ENCODE peak calls at places on chromosomes 6 and 20, in six cellular contexts. L is neural progenitor cell; E is heart right ventricle; P is mesendoderm; C is GM23338; A is CD8-positive, alpha-beta T cell. T is an unnamed sample.

GRCh38 chr6:45495404-45496084 is 117.8 kb upstream of the SUPT3H start:
- DNase-seq in P (peak; percentile 23), L (no peak), C (no peak), E (no peak), A (peak; percentile 44), T (no peak)

GRCh38 chr6:14397518-14397901 is 279.9 kb downstream of the CD83 start:
- DNase-seq in C (no peak), L (no peak), E (no peak), P (no peak), A (no peak), T (no peak)

GRCh38 chr6:118893095-118893881 is 664 bp upstream of the ASF1A start:
- DNase-seq in A (peak; percentile 73), L (no peak), C (peak; percentile 74), P (peak; percentile 86), E (peak; percentile 23), T (no peak)

GRCh38 chr6:3208775-3209113 is 18.7 kb downstream of the TUBB2B start:
- DNase-seq in P (no peak), E (no peak), C (no peak), L (no peak), A (no peak), T (no peak)

GRCh38 chr6:76972463-76972862 is 490.8 kb downstream of the HTR1B start:
- DNase-seq in C (no peak), A (no peak), E (no peak), L (no peak), P (peak; percentile 61), T (no peak)

GRCh38 chr6:34514593-34515472 is 41.3 kb downstream of the SPDEF start:
- DNase-seq in E (peak; percentile 38), A (no peak), L (peak; percentile 92), C (peak; percentile 84), P (peak; percentile 84), T (peak; percentile 99)

GRCh38 chr6:35585688-35586087 is 73.0 kb upstream of the TULP1 start:
- DNase-seq in E (no peak), C (no peak), L (no peak), P (no peak), A (no peak), T (no peak)

GRCh38 chr6:105094133-105094640 is 85.6 kb downstream of the POPDC3 start:
- DNase-seq in A (no peak), E (no peak), C (no peak), P (no peak), L (no peak), T (no peak)

GRCh38 chr6:44696686-44697085 is 309.2 kb downstream of the CDC5L start:
- DNase-seq in P (peak; percentile 21), C (no peak), E (no peak), L (no peak), A (no peak), T (no peak)

GRCh38 chr20:328596-329324 is 3.4 kb downstream of the SOX12 start:
- DNase-seq in P (no peak), E (no peak), A (peak; percentile 65), L (no peak), C (no peak), T (no peak)

GRCh38 chr20:62368629-62369507 is 1.8 kb upstream of the LAMA5 start:
- DNase-seq in C (peak; percentile 88), E (peak; percentile 55), L (peak; percentile 95), A (no peak), P (peak; percentile 84), T (peak; percentile 96)

GRCh38 chr20:49132995-49133451 is 55.1 kb downstream of the STAU1 start:
- DNase-seq in C (peak; percentile 79), P (peak; percentile 72), A (no peak), E (peak; percentile 58), L (peak; percentile 74), T (no peak)

GRCh38 chr6:138592698-138593097 is 93.4 kb upstream of the NHSL1 start:
- DNase-seq in C (no peak), A (no peak), L (no peak), E (no peak), P (no peak), T (no peak)

GRCh38 chr6:88358846-88359245 is 192.7 kb upstream of the CNR1 start:
- DNase-seq in C (no peak), A (no peak), E (no peak), L (no peak), P (no peak), T (no peak)

GRCh38 chr6:135159531-135159930 is 21.6 kb upstream of the MYB start:
- DNase-seq in C (no peak), P (peak; percentile 51), L (no peak), A (no peak), E (no peak), T (no peak)

GRCh38 chr6:100665041-100665380 is 200.3 kb upstream of the SIM1 start:
- DNase-seq in L (no peak), A (no peak), C (peak; percentile 15), E (no peak), P (no peak), T (no peak)

GRCh38 chr20:41475507-41475906 is 108.9 kb upstream of the EMILIN3 start:
- DNase-seq in P (no peak), A (no peak), E (no peak), C (no peak), L (no peak), T (no peak)

GRCh38 chr6:128464790-128465189 is 55.6 kb downstream of the PTPRK start:
- DNase-seq in E (no peak), P (no peak), C (no peak), A (no peak), L (no peak), T (no peak)

GRCh38 chr6:29953001-29953436 is 10.7 kb downstream of the HLA-A start:
- DNase-seq in C (no peak), A (no peak), L (no peak), E (peak; percentile 62), P (no peak), T (no peak)

GRCh38 chr6:33607784-33608161 is 13.3 kb upstream of the ITPR3 start:
- DNase-seq in L (no peak), E (no peak), A (no peak), P (peak; percentile 42), C (peak; percentile 47), T (no peak)

GRCh38 chr6:41036601-41037000 is 2.4 kb downstream of the UNC5CL start:
- DNase-seq in A (no peak), C (no peak), E (no peak), P (no peak), L (no peak), T (no peak)

GRCh38 chr20:36099106-36099505 is 55.4 kb upstream of the EPB41L1 start:
- DNase-seq in C (no peak), P (no peak), L (no peak), A (no peak), E (no peak), T (no peak)

GRCh38 chr6:3457710-3458605 is 1.1 kb upstream of the SLC22A23 start:
- DNase-seq in E (peak; percentile 7), A (no peak), L (peak; percentile 59), P (no peak), C (peak; percentile 68), T (no peak)

GRCh38 chr6:1491025-1491424 is 101.6 kb downstream of the FOXF2 start:
- DNase-seq in L (no peak), C (no peak), E (no peak), P (no peak), A (no peak), T (peak; percentile 58)

GRCh38 chr6:42402184-42402583 is 49.5 kb downstream of the TRERF1 start:
- DNase-seq in C (no peak), E (no peak), P (no peak), L (no peak), A (peak; percentile 43), T (no peak)

GRCh38 chr6:56370591-56371198 is 123.3 kb upstream of the COL21A1 start:
- DNase-seq in A (no peak), E (peak; percentile 74), P (no peak), L (no peak), C (no peak), T (no peak)

GRCh38 chr6:56366112-56366852 is 118.9 kb upstream of the COL21A1 start:
- DNase-seq in C (no peak), A (no peak), L (peak; percentile 31), E (no peak), P (peak; percentile 36), T (no peak)

GRCh38 chr6:56368484-56368883 is 121.1 kb upstream of the COL21A1 start:
- DNase-seq in L (no peak), P (no peak), E (no peak), C (no peak), A (no peak), T (no peak)

GRCh38 chr6:56372621-56373020 is 125.2 kb upstream of the COL21A1 start:
- DNase-seq in P (no peak), L (no peak), E (no peak), A (no peak), C (no peak), T (no peak)

DNA sequence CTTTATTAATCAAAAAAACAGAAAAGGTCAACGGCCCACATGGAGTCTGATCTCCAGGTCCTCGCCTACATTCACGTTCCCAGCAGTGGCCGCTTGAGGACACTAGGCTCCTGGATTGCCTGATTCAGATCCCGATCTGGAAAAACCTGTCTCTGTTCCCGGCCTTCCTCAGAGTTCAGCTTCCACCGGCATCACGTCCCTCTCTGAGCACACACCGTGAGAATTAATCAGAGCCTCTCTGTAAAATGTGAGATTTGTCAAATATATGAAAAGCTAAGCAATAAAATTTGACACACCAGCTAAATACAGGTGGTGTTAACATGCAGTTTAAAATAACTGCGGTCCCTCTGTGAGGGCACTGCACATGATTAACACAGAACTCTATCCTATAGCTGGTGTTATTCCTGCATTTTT is 122.8 kb upstream of the COL21A1 start:
- DNase-seq in L (peak; percentile 68), A (no peak), P (peak; percentile 78), E (peak; percentile 72), C (peak; percentile 79), T (no peak)
- H3K27ac ChIP-seq in L (no peak overlapping the region), A (no peak overlapping the region), P (no peak overlapping the region), E (peak overlapping the region; percentile 88), C (no peak overlapping the region), T (no peak overlapping the region)

GRCh38 chr20:63745961-63746765 is 6.6 kb downstream of the SLC2A4RG start:
- DNase-seq in E (no peak), L (no peak), C (no peak), P (no peak), A (no peak), T (no peak)
- H3K27ac ChIP-seq in E (no peak overlapping the region), L (peak overlapping the region; percentile 31), C (no peak overlapping the region), P (no peak overlapping the region), A (no peak overlapping the region), T (no peak overlapping the region)

DNA sequence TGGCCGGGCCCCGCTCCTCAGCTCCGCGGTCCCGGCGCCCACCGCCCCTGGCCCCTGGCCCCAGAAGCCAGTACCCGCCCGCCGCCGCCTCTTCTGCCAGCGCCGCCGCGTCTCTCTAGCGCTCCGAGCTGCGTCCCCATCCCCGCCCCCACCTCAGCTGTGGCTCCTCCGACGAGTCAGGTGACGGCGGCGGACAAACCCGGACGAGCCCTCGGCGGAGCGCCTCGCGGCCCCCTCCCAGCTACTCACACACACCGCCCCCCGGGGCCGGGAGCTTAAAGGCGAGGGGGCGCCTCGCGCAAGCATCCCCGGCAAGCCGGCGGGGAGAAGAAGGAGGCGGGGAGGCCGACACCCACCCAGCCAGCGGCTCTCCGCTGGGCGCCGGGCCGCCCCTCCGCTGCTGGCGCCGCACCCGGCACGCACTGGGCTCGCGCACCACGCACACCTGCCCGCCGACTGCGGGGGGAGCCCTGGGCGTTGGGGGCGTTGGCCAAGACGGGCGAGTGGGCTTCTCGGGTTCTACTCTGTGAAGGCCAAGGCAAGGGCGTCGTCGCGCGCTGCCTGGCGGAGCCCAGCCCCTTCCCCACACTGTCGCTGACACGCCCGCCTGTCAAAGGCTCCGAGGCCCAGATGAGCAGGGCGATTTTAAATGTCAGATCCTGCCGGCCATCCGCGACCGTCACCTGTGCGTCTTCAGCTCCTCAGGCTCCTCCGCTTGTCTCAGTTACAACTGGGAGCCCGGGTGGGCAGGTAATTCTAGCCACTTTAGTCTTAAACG is at the start of gene SNAP91:
- DNase-seq in L (peak; percentile 88), C (peak; percentile 90), P (peak; percentile 69), E (no peak), A (no peak), T (peak; percentile 92)
- H3K27ac ChIP-seq in L (no peak within 1 kb of the TSS), C (no peak within 1 kb of the TSS), P (no peak within 1 kb of the TSS), E (no peak within 1 kb of the TSS), A (no peak within 1 kb of the TSS), T (peak within 1 kb of the TSS; percentile 62)

GRCh38 chr6:46927066-46927465 is 5.3 kb upstream of the ADGRF5 start:
- DNase-seq in C (no peak), P (no peak), L (no peak), E (no peak), A (no peak), T (no peak)
- H3K27ac ChIP-seq in C (no peak overlapping the region), P (no peak overlapping the region), L (no peak overlapping the region), E (no peak overlapping the region), A (no peak overlapping the region), T (no peak overlapping the region)